ENCODE peak calls at places on chromosomes 11 and 22, in six cellular contexts. A is AG08395, J is spleen, Z is dermis microvascular lymphatic vessel endothelial cell, N is HT1080, O is NCI-H1436 treated with DMSO at 0.1 percent for 48 hours. G is an unnamed sample.

GRCh38 chr11:124747406-124748099 is 4.5 kb downstream of the VSIG2 start:
- DNase-seq in A (no peak), J (no peak), Z (peak), N (no peak), O (no peak), G (no peak)

GRCh38 chr11:18115360-18116127 is 9.7 kb upstream of the SAAL1 start:
- DNase-seq in A (peak), J (no peak), Z (peak), N (peak), O (no peak), G (peak)

GRCh38 chr11:57476223-57476882 is 16.0 kb downstream of the RTN4RL2 start:
- DNase-seq in A (no peak), J (peak), Z (peak), N (no peak), O (no peak), G (no peak)

GRCh38 chr22:43039800-43040199 is 24.9 kb upstream of the PACSIN2 start:
- DNase-seq in A (no peak), J (no peak), Z (no peak), N (no peak), O (no peak), G (no peak)

GRCh38 chr11:111438168-111438567 is 59.1 kb upstream of the POU2AF1 start:
- DNase-seq in A (no peak), J (no peak), Z (no peak), N (no peak), O (no peak), G (no peak)

GRCh38 chr11:77127674-77127968 is 425 bp upstream of the MYO7A start:
- DNase-seq in A (no peak), J (no peak), Z (no peak), N (no peak), O (no peak), G (no peak)

GRCh38 chr11:130426223-130427048 is 2.0 kb downstream of the ADAMTS8 start:
- DNase-seq in A (no peak), J (no peak), Z (no peak), N (no peak), O (no peak), G (no peak)

GRCh38 chr22:23031795-23032194 is 38.5 kb upstream of the GNAZ start:
- DNase-seq in A (no peak), J (no peak), Z (no peak), N (no peak), O (no peak), G (no peak)

GRCh38 chr11:112797653-112798293 is 163.4 kb upstream of the NCAM1 start:
- DNase-seq in A (peak), J (no peak), Z (peak), N (peak), O (no peak), G (peak)

GRCh38 chr11:112302226-112302868 is 41.7 kb upstream of the PLET1 start:
- DNase-seq in A (peak), J (no peak), Z (no peak), N (no peak), O (no peak), G (peak)

GRCh38 chr11:69193151-69193550 is 37.4 kb downstream of the SMIM38 start:
- DNase-seq in A (no peak), J (no peak), Z (no peak), N (no peak), O (no peak), G (no peak)

GRCh38 chr11:61552108-61552635 is 28.7 kb downstream of the SYT7 start:
- DNase-seq in A (no peak), J (no peak), Z (no peak), N (no peak), O (no peak), G (no peak)

GRCh38 chr11:59992420-59992819 is 24.6 kb upstream of the OOSP4B start:
- DNase-seq in A (no peak), J (no peak), Z (no peak), N (no peak), O (no peak), G (no peak)

GRCh38 chr11:47056261-47056915 is 119.8 kb downstream of the CSTPP1 start:
- DNase-seq in A (peak), J (no peak), Z (peak), N (peak), O (no peak), G (peak)

GRCh38 chr11:57798905-57799559 is 37.4 kb downstream of the CTNND1 start:
- DNase-seq in A (peak), J (no peak), Z (peak), N (peak), O (no peak), G (peak)

GRCh38 chr11:134024420-134025085 is 44.3 kb upstream of the JAM3 start:
- DNase-seq in A (peak), J (no peak), Z (no peak), N (peak), O (no peak), G (no peak)

GRCh38 chr11:76802621-76803020 is 19.5 kb downstream of the TSKU start:
- DNase-seq in A (no peak), J (peak), Z (no peak), N (no peak), O (no peak), G (no peak)

GRCh38 chr22:47332246-47332980 is 570.0 kb downstream of the TBC1D22A start:
- DNase-seq in A (no peak), J (no peak), Z (no peak), N (no peak), O (no peak), G (no peak)

GRCh38 chr22:47084226-47084625 is 321.8 kb downstream of the TBC1D22A start:
- DNase-seq in A (no peak), J (no peak), Z (no peak), N (no peak), O (no peak), G (no peak)

GRCh38 chr11:104763930-104764717 is 134.1 kb downstream of the CASP12 start:
- DNase-seq in A (no peak), J (no peak), Z (no peak), N (no peak), O (no peak), G (no peak)

G was measured in mesenchymal stem cell.